ENCODE peak calls at places on chromosomes 4 and X, in four cellular contexts. R is WTC11, C is K562, I is HepG2. P is an unnamed sample.

GRCh38 chrX:133177202-133177601 is 41.0 kb downstream of the TFDP3 start:
- DNase-seq in R (no peak), C (no peak), I (no peak), P (no peak)

GRCh38 chr4:73583661-73584060 is 36.6 kb downstream of the RASSF6 start:
- DNase-seq in R (no peak), C (no peak), I (no peak), P (no peak)

GRCh38 chrX:41273638-41274037 is 60.3 kb upstream of the DDX3X start:
- DNase-seq in R (no peak), C (no peak), I (no peak), P (no peak)

GRCh38 chr4:137032242-137032641 is 500.1 kb downstream of the PCDH18 start:
- DNase-seq in R (no peak), C (no peak), I (no peak), P (no peak)

GRCh38 chr4:90840828-90841227 is 713.6 kb downstream of the CCSER1 start:
- DNase-seq in R (no peak), C (no peak), I (no peak), P (no peak)

GRCh38 chr4:56976878-56977320 is 507 bp downstream of the NOA1 start:
- DNase-seq in R (peak), C (peak), I (peak), P (peak)

GRCh38 chr4:130639871-130640270 is 1543.9 kb downstream of the C4orf33 start:
- DNase-seq in R (no peak), C (no peak), I (no peak), P (no peak)

GRCh38 chr4:30854566-30854965 is 134.4 kb downstream of the PCDH7 start:
- DNase-seq in R (no peak), C (no peak), I (no peak), P (no peak)

GRCh38 chrX:11724122-11725017 is 33.7 kb upstream of the MSL3 start:
- DNase-seq in R (no peak), C (peak), I (peak), P (peak)

GRCh38 chrX:136260801-136261200 is 9.6 kb upstream of the MAP7D3 start:
- DNase-seq in R (no peak), C (no peak), I (no peak), P (no peak)

GRCh38 chrX:103151799-103152198 is 58.9 kb upstream of the NXF3 start:
- DNase-seq in R (no peak), C (no peak), I (no peak), P (no peak)

GRCh38 chr4:141036786-141037185 is 96.5 kb downstream of the RNF150 start:
- DNase-seq in R (no peak), C (no peak), I (no peak), P (no peak)

GRCh38 chr4:156889616-156890594 is 81.7 kb downstream of the PDGFC start:
- DNase-seq in R (no peak), C (no peak), I (no peak), P (no peak)

GRCh38 chr4:166290426-166290825 is 417.4 kb downstream of the TLL1 start:
- DNase-seq in R (no peak), C (no peak), I (no peak), P (no peak)

GRCh38 chr4:69984030-69984443 is 11.7 kb upstream of the STATH start:
- DNase-seq in R (no peak), C (no peak), I (peak), P (peak)

GRCh38 chr4:99180367-99181169 is 36.5 kb upstream of the ADH4 start:
- DNase-seq in R (no peak), C (no peak), I (no peak), P (no peak)

GRCh38 chr4:182922551-182923284 is 5.5 kb upstream of the DCTD start:
- DNase-seq in R (no peak), C (no peak), I (no peak), P (no peak)

GRCh38 chr4:32249040-32249439 is 1528.9 kb downstream of the PCDH7 start:
- DNase-seq in R (no peak), C (no peak), I (no peak), P (no peak)

GRCh38 chr4:40575846-40576245 is 53.8 kb downstream of the RBM47 start:
- DNase-seq in R (peak), C (no peak), I (no peak), P (no peak)

GRCh38 chr4:156969136-156969535 is 2.5 kb downstream of the PDGFC start:
- DNase-seq in R (no peak), C (no peak), I (no peak), P (no peak)

GRCh38 chr4:144357970-144358369 is 217.5 kb upstream of the GYPA start:
- DNase-seq in R (no peak), C (no peak), I (no peak), P (no peak)

GRCh38 chr4:134024251-134024650 is 177.3 kb downstream of the PABPC4L start:
- DNase-seq in R (no peak), C (no peak), I (peak), P (peak)

GRCh38 chr4:48877827-48878535 is 28.6 kb downstream of the OCIAD2 start:
- DNase-seq in R (no peak), C (no peak), I (no peak), P (no peak)

GRCh38 chrX:74422576-74423288 is 1.4 kb downstream of the SLC16A2 start:
- DNase-seq in R (peak), C (no peak), I (peak), P (peak)

GRCh38 chr4:163003979-163004378 is 162.7 kb downstream of the NAF1 start:
- DNase-seq in R (no peak), C (no peak), I (peak), P (no peak)

GRCh38 chr4:150769845-150770244 is 187.9 kb downstream of the MAB21L2 start:
- DNase-seq in R (no peak), C (no peak), I (no peak), P (no peak)

GRCh38 chr4:119746951-119747350 is 118.3 kb upstream of the PDE5A start:
- DNase-seq in R (no peak), C (no peak), I (no peak), P (no peak)

GRCh38 chrX:101391831-101392230 is 1.0 kb downstream of the RPL36A start:
- DNase-seq in R (no peak), C (no peak), I (no peak), P (no peak)

GRCh38 chrX:16825306-16826035 is 39.2 kb downstream of the TXLNG start:
- DNase-seq in R (no peak), C (no peak), I (peak), P (no peak)

GRCh38 chrX:84064814-84065213 is 123.2 kb downstream of the RPS6KA6 start:
- DNase-seq in R (no peak), C (no peak), I (no peak), P (no peak)

GRCh38 chrX:153504445-153505016 is 9.8 kb downstream of the BGN start:
- DNase-seq in R (no peak), C (peak), I (no peak), P (no peak)

GRCh38 chr4:93475730-93476129 is 352.8 kb upstream of the ATOH1 start:
- DNase-seq in R (no peak), C (no peak), I (no peak), P (no peak)

GRCh38 chr4:80199004-80199579 is 1.8 kb downstream of the PRDM8 start:
- DNase-seq in R (no peak), C (no peak), I (no peak), P (no peak)

GRCh38 chrX:106935175-106935574 is 15.0 kb downstream of the CLDN2 start:
- DNase-seq in R (no peak), C (no peak), I (no peak), P (no peak)

GRCh38 chr4:66489783-66490452 is 819.6 kb upstream of the EPHA5 start:
- DNase-seq in R (no peak), C (no peak), I (no peak), P (no peak)

GRCh38 chr4:3675251-3676115 is 90.7 kb upstream of the ADRA2C start:
- DNase-seq in R (peak), C (no peak), I (no peak), P (no peak)

GRCh38 chr4:3676196-3676595 is 90.0 kb upstream of the ADRA2C start:
- DNase-seq in R (no peak), C (no peak), I (no peak), P (no peak)

GRCh38 chr4:3679071-3679825 is 86.9 kb upstream of the ADRA2C start:
- DNase-seq in R (peak), C (no peak), I (no peak), P (no peak)

GRCh38 chr4:3676907-3677495 is 89.2 kb upstream of the ADRA2C start:
- DNase-seq in R (peak), C (no peak), I (no peak), P (no peak)

GRCh38 chr4:3677671-3678070 is 88.5 kb upstream of the ADRA2C start:
- DNase-seq in R (peak), C (no peak), I (no peak), P (no peak)
- TF ChIP-seq ELF4 in R (no peak), C (no peak), I (no peak), P (no peak)

GRCh38 chr4:53589511-53589910 is 1.8 kb downstream of the LNX1 start:
- DNase-seq in R (no peak), C (no peak), I (no peak), P (no peak)

GRCh38 chr4:53583513-53583912 is 7.8 kb downstream of the LNX1 start:
- DNase-seq in R (no peak), C (no peak), I (no peak), P (no peak)

GRCh38 chr4:53587123-53587522 is 4.2 kb downstream of the LNX1 start:
- DNase-seq in R (no peak), C (no peak), I (peak), P (no peak)

GRCh38 chr4:53584658-53585057 is 6.6 kb downstream of the LNX1 start:
- DNase-seq in R (no peak), C (no peak), I (no peak), P (no peak)

GRCh38 chr4:53586121-53586816 is 5.0 kb downstream of the LNX1 start:
- DNase-seq in R (no peak), C (no peak), I (no peak), P (no peak)
- TF ChIP-seq ELF4 in R (no peak), C (no peak), I (no peak), P (no peak)

GRCh38 chr4:110914791-110915190 is 291.9 kb upstream of the PITX2 start:
- DNase-seq in R (no peak), C (no peak), I (no peak), P (no peak)

GRCh38 chr4:110916505-110916904 is 293.6 kb upstream of the PITX2 start:
- DNase-seq in R (no peak), C (no peak), I (no peak), P (no peak)

DNA sequence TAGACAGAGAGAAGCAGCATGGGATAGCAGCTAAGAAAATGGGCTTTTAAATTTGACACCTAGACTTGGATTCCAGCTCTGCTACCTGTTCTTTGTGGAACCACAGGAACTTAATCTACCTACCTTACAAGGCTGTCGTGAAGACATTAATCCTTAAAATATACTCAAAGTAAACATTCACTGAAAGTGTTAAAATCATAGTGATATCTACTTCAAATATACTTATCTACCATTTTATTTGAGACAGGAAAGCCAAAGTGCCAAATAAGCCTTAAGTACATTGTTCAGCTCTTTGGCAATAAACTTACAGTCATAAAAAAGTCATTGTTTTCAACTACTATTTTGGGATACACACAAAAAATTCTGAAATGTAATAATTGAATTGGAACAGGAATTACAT is 295.0 kb upstream of the PITX2 start:
- DNase-seq in R (no peak), C (no peak), I (no peak), P (no peak)
- TF ChIP-seq ELF4 in R (no peak), C (no peak), I (no peak), P (no peak)

GRCh38 chr4:88007304-88008132 is at the start of gene PKD2:
- DNase-seq in R (peak), C (peak), I (no peak), P (peak)
- TF ChIP-seq ELF4 in R (no peak), C (no peak), I (no peak), P (no peak)

DNA sequence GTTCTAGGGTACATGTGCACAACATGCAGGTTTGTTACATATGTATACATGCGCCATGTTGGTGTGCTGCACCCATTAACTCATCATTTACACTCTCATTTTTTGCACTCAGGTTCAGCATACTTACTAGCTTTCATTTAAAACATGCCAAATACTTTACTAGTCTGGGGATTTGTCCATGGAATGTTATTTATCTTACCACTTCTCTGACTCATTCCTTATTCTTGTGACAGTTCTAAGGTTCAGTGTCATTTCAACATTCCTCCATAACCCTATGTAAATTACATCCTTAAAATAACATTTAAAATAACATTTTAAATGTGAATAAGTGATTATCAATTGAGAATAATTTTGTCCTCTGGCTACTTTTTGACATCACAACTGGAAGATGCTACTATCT is 19.5 kb upstream of the SYTL5 start:
- DNase-seq in R (no peak), C (no peak), I (peak), P (no peak)
- TF ChIP-seq ELF4 in R (no peak), C (no peak), I (no peak), P (no peak)

DNA sequence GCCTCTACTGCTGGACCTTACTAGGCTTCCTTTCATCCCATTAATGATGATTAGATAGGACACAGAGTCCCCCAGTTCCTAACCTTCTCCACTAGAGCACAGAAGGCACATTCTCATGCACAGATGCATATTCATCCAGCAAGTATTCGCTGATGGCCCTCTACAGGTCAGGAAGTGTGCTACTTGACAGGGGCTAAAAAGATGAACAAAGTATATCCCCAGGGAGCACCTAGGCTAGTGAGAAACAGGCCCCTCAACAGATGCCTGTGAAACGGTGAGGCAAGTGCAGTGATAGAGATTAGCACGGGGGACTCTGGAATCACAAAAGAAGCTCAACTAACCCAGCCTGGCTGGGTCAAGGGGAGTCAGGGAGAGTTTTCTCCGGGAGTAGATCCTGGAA is 95.8 kb downstream of the MGST2 start:
- DNase-seq in R (no peak), C (peak), I (peak), P (peak)
- TF ChIP-seq ELF4 in R (no peak), C (no peak), I (no peak), P (no peak)

GRCh38 chr4:76535603-76536380 is 100.8 kb downstream of the SHROOM3 start:
- DNase-seq in R (no peak), C (no peak), I (no peak), P (no peak)
- TF ChIP-seq ELF4 in R (no peak), C (no peak), I (no peak), P (no peak)

GRCh38 chr4:17234678-17235077 is 277.2 kb downstream of the QDPR start:
- DNase-seq in R (no peak), C (no peak), I (no peak), P (no peak)

GRCh38 chr4:17236686-17237085 is 275.2 kb downstream of the QDPR start:
- DNase-seq in R (no peak), C (no peak), I (no peak), P (no peak)

GRCh38 chr4:17238633-17239032 is 273.3 kb downstream of the QDPR start:
- DNase-seq in R (no peak), C (no peak), I (no peak), P (no peak)

GRCh38 chr4:17230727-17231126 is 281.2 kb downstream of the QDPR start:
- DNase-seq in R (no peak), C (no peak), I (no peak), P (no peak)

DNA sequence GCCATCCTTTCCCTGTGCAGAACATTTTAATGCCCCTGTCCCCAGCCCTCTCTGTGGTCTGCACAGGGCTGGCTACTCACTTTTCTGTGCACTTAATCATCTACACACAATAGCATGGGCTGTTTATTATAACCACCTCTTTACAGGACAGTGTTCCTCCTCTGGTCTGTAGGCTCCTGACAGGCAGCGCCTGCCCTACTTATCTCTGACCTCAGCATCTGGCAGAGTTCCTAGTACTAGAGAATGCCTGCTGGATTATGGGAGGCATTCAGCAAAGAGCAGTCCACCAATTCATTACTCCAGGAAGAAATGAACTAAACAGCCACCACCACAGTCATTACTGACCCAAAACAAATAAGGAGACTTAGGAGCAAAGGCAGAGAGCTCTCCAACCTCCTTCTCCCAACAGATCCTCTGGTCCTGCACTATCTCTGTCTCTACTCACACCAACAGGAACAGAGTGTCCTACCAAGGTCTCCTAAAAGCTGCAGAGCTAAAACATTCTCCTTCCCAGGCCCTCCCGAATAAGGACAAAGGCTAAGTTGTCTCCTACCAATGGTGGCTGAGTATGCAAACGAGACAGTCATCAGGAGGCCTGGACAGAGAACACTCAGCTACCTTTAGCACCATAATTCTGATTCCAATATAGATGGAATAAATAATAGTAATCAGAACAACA is 279.2 kb downstream of the QDPR start:
- DNase-seq in R (no peak), C (no peak), I (no peak), P (no peak)
- TF ChIP-seq ELF4 in R (no peak), C (no peak), I (no peak), P (no peak)

GRCh38 chr4:53598483-53598882 is 7.2 kb upstream of the LNX1 start:
- DNase-seq in R (no peak), C (no peak), I (no peak), P (no peak)

GRCh38 chr4:53601251-53601764 is 10.0 kb upstream of the LNX1 start:
- DNase-seq in R (peak), C (peak), I (peak), P (peak)

GRCh38 chr4:53596901-53597300 is 5.6 kb upstream of the LNX1 start:
- DNase-seq in R (no peak), C (no peak), I (no peak), P (no peak)

GRCh38 chr4:53599632-53600031 is 8.3 kb upstream of the LNX1 start:
- DNase-seq in R (no peak), C (no peak), I (no peak), P (no peak)

DNA sequence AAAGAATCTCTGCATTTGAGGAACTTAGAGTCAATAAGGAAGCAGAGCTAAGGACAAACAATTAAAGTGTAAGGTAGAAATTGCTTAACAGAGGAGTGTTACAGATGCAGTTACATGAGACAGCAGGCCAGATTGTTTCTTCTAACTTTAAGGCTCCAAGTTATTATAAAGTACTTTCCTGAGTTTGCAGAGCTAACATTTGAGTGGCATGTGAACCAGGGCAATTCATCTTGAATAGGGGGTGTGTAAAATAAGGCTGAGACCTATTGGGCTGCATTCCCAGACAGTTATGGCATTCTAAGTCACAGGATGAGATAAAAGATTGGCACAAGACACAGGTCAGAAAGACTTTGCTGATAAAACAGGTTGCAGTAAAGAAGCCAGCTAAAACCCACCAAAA is 7.6 kb upstream of the LNX1 start:
- DNase-seq in R (no peak), C (no peak), I (no peak), P (no peak)
- TF ChIP-seq ELF4 in R (no peak), C (no peak), I (no peak), P (no peak)

GRCh38 chrX:10656214-10656613 is 35.8 kb upstream of the MID1 start:
- DNase-seq in R (no peak), C (no peak), I (no peak), P (no peak)
- TF ChIP-seq ELF4 in R (no peak), C (no peak), I (no peak), P (no peak)

P was measured in HEK293T.